ENCODE peak calls at places on chromosomes 13 and 19, in six cellular contexts. B, H, A, X, O and P are unnamed samples.

GRCh38 chr13:52159159-52159982 is at the start of gene NEK3:
- DNase-seq in B (peak), H (peak), A (peak), X (peak), O (peak), P (peak)

GRCh38 chr19:36209372-36209771 is 5.1 kb downstream of the ZNF565 start:
- DNase-seq in B (no peak), H (no peak), A (no peak), X (no peak), O (no peak), P (no peak)

GRCh38 chr13:41268764-41269163 is 5.4 kb upstream of the MTRF1 start:
- DNase-seq in B (peak), H (no peak), A (no peak), X (no peak), O (peak), P (peak)

GRCh38 chr13:33285420-33286124 is at the start of gene STARD13:
- DNase-seq in B (peak), H (peak), A (peak), X (peak), O (peak), P (peak)

GRCh38 chr13:33550885-33551284 is 265.3 kb upstream of the STARD13 start:
- DNase-seq in B (no peak), H (no peak), A (no peak), X (no peak), O (no peak), P (no peak)

GRCh38 chr13:100301418-100301817 is 212.5 kb downstream of the PCCA start:
- DNase-seq in B (no peak), H (no peak), A (no peak), X (no peak), O (no peak), P (no peak)

GRCh38 chr13:30463820-30464495 is 1.8 kb downstream of the HMGB1 start:
- DNase-seq in B (no peak), H (no peak), A (no peak), X (peak), O (peak), P (peak)

GRCh38 chr19:35404879-35405622 is 34.2 kb downstream of the GPR42 start:
- DNase-seq in B (peak), H (no peak), A (no peak), X (peak), O (peak), P (peak)

GRCh38 chr19:50044922-50045321 is 19.1 kb downstream of the ZNF473 start:
- DNase-seq in B (no peak), H (no peak), A (no peak), X (no peak), O (no peak), P (no peak)

GRCh38 chr19:3981736-3982681 is 3.3 kb downstream of the EEF2 start:
- DNase-seq in B (no peak), H (peak), A (no peak), X (no peak), O (no peak), P (no peak)

GRCh38 chr19:58476498-58477015 is 405 bp downstream of the ZNF446 start:
- DNase-seq in B (no peak), H (peak), A (no peak), X (no peak), O (peak), P (no peak)

GRCh38 chr13:100440756-100441421 is 147.7 kb downstream of the GGACT start:
- DNase-seq in B (no peak), H (no peak), A (no peak), X (no peak), O (peak), P (peak)

GRCh38 chr13:80551650-80552497 is 210.9 kb upstream of the SPRY2 start:
- DNase-seq in B (no peak), H (no peak), A (no peak), X (no peak), O (no peak), P (no peak)

GRCh38 chr13:91647361-91647970 is 249.0 kb downstream of the GPC5 start:
- DNase-seq in B (peak), H (peak), A (peak), X (no peak), O (no peak), P (peak)

GRCh38 chr13:30376426-30377311 is 45.6 kb upstream of the UBE2L5 start:
- DNase-seq in B (no peak), H (no peak), A (no peak), X (no peak), O (no peak), P (no peak)

GRCh38 chr19:47273313-47274070 is 1.2 kb upstream of the INAFM1 start:
- DNase-seq in B (peak), H (peak), A (peak), X (peak), O (peak), P (peak)

GRCh38 chr19:47274071-47274890 is at the start of gene INAFM1:
- DNase-seq in B (peak), H (peak), A (peak), X (peak), O (peak), P (peak)

GRCh38 chr19:47270408-47270807 is 4.3 kb upstream of the INAFM1 start:
- DNase-seq in B (no peak), H (no peak), A (no peak), X (no peak), O (no peak), P (no peak)

GRCh38 chr19:47271949-47272348 is 2.7 kb upstream of the INAFM1 start:
- DNase-seq in B (no peak), H (no peak), A (no peak), X (no peak), O (no peak), P (no peak)

DNA sequence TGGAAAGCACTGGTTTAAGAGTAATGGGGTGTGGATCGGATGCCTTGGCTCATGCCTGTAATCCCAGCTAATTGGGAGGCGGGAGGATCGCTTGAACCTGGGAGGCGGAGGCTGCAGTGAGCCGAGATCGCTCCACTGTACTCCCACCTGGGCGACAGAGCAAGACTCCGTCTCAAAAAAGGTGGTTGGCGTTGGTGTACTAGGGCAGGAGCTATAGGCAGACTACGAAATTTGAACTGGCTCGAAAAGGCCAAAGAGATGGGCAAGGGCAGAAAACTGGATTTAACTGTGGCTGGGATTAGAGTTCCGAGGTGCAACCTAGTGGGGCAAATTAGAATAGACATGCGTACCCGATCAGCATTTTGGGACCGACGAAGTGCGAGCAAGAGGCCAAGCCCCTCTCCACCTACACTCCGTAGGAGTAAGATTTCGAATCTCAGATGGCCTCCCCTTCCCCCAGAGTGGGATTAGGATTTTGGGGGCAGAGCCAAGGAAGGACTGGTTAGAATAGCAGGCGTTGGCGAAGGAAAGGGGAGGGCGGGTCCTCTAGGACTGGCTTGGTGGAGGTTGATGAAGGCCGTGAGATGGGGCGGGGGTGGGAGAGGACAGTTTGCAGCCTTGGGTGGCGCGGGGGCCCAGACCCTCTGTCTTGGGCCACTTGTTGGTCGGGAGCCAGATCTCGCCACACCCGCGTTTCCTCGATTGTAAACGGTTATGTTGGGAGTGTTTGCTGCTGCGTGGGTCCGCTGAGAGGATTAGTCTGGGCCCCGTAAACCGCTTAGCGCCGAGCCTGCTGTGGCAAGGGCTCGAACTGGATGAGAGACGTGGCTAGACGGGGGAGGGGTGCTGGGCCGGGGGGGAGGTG is 2.0 kb upstream of the INAFM1 start:
- DNase-seq in B (no peak), H (no peak), A (peak), X (no peak), O (no peak), P (no peak)
- H3K18ac ChIP-seq in B (peak), H (no peak), A (peak), X (peak), O (peak), P (peak)

GRCh38 chr19:497476-497860 is 1.2 kb downstream of the MADCAM1 start:
- DNase-seq in B (no peak), H (no peak), A (peak), X (no peak), O (no peak), P (no peak)
- H2AFZ ChIP-seq in B (no peak), H (no peak), A (no peak), X (no peak), O (no peak), P (no peak)

DNA sequence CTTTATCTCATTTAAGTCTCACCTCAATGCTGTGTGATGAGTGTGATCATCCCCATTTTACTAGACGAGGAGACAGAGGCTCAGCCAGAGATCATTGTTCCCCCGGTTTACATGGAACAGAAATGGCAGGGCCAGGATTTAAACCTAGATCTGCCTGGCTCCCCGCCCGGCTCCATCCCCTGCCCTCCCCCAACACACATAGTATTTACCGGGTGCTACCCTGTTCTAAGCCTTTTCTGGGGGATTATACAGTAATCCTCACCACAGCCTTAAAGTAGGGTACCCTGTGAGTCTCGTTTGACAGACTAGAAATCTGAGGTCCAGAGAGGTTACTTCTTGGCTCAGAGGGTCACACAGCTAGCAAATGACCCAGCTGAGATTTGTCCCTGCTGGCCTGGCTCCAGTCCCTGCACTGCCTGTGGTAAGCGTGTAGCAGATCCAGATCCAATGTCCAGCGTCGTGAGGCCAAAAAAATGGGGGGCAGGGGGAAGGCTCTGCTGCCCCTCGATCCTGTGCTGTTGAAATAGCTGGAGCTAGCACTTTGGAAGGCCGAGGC is 3.8 kb upstream of the KLC3 start:
- DNase-seq in B (no peak), H (no peak), A (no peak), X (no peak), O (no peak), P (no peak)
- H3K18ac ChIP-seq in B (no peak), H (no peak), A (no peak), X (no peak), O (no peak), P (no peak)

GRCh38 chr19:751501-752341 is 809 bp downstream of the MISP start:
- DNase-seq in B (no peak), H (peak), A (no peak), X (peak), O (peak), P (peak)
- H2AFZ ChIP-seq in B (no peak), H (no peak), A (no peak), X (no peak), O (no peak), P (peak)

GRCh38 chr19:45901432-45901903 is 945 bp downstream of the MYPOP start:
- DNase-seq in B (no peak), H (peak), A (no peak), X (peak), O (peak), P (peak)
- H3K18ac ChIP-seq in B (peak), H (no peak), A (no peak), X (peak), O (no peak), P (no peak)

DNA sequence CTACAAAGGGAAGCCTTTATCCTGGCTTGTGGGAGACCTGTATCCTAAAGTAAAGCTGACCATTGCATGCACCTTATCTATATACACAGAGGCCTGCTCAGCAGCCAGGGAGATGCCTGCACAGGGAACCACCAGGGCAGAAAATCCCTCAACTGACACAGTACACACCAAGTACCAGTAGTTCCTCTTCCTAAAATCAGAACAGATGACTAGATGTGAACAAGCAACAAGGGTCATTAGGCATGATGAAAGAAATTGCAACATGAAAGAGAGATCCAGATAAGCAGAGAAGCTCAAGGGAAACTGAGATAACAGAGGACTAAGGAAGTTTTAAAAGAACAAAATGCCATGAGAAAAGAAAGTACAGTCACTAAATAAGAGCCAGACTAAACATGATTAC is 39.7 kb upstream of the SLC7A9 start:
- DNase-seq in B (no peak), H (no peak), A (no peak), X (no peak), O (no peak), P (no peak)
- H2AFZ ChIP-seq in B (no peak), H (no peak), A (no peak), X (no peak), O (no peak), P (no peak)

GRCh38 chr19:42268142-42268703 is 829 bp upstream of the CIC start:
- DNase-seq in B (peak), H (peak), A (peak), X (peak), O (peak), P (peak)

GRCh38 chr19:42267644-42268141 is 1.4 kb upstream of the CIC start:
- DNase-seq in B (no peak), H (no peak), A (no peak), X (peak), O (no peak), P (no peak)

GRCh38 chr19:42270346-42271044 is 1.4 kb downstream of the CIC start:
- DNase-seq in B (no peak), H (no peak), A (no peak), X (no peak), O (peak), P (no peak)

GRCh38 chr19:42269518-42270345 is 680 bp downstream of the CIC start:
- DNase-seq in B (no peak), H (no peak), A (no peak), X (no peak), O (no peak), P (no peak)

GRCh38 chr19:42268704-42269517 is at the start of gene CIC:
- DNase-seq in B (peak), H (peak), A (peak), X (peak), O (peak), P (peak)
- H3K18ac ChIP-seq in B (peak), H (peak), A (peak), X (peak), O (peak), P (peak)

DNA sequence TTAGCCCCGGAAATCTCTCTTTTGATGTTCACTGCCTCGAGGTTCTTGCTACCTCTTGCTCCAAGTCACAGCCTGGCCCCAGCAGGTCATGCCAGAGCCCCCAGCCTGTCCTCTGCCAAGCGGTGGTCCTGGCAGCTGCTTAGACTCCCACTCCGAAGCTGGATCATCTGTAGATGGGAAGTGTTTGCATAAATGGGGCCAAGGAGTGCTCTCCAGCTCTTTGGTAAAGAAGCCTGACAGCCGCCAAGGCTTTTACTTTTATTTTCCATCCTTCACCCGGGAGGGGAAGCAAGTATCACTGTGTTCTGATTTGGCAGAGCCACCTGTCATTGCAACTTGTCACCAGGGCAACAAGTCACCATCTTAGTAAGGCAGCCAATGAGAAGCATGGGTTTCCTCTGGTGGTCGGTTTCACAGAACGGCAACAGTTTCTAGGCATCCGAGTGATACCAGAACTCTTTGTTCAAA is 10.6 kb upstream of the RETN start:
- DNase-seq in B (no peak), H (no peak), A (no peak), X (no peak), O (no peak), P (no peak)
- H2AFZ ChIP-seq in B (peak), H (no peak), A (no peak), X (no peak), O (no peak), P (no peak)

DNA sequence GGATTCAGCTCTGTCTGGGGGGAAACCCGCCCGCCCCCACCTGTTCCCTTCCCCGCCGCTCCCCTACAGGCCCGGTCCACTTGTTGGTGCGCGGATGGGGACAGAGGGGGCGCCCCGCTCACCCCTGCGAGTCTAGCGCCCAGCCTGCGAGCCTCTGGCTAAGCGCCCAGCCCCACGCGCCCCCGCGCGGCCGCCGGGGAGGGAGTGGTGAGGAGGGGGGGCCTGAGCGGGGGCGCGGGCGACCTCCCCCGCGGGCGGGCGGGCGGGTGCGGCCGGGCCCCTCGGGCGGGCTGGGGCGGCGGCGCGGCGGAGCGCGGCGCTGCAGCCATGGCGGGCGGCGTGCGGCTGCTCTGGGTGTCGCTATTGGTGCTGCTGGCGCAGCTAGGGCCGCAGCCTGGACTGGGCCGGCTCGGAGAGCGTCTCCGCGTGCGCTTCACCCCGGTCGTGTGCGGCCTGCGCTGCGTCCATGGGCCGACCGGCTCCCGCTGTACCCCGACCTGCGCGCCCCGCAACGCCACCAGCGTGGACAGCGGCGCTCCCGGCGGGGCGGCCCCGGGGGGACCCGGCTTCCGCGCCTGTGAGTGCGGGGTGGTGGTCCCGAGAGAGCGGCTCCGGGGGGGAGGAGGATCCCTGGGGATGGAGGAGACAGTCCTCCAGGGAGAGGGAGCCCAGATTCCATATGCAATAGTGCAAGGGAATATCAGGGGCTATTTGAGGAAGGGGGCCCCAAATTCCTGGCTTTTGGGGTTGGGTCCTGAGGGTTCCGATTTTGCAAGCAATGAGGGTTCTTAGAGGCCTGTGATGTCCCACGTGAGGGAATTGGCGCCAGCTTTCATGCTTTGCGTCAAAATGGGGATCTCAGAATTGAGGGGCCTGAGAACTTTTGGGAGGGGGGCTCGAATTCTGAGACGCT is at the start of gene LTBP4:
- DNase-seq in B (no peak), H (peak), A (no peak), X (no peak), O (peak), P (no peak)
- H3K18ac ChIP-seq in B (peak), H (no peak), A (no peak), X (no peak), O (peak), P (peak)